ENCODE peak calls at places on chromosomes 7 and 10, in five cellular contexts. M is GM23338, H is HCT116, Y is breast epithelium, D is IMR-90. V is an unnamed sample.

GRCh38 chr10:46216836-46217748 is 69.7 kb upstream of the ANTXRL start:
- DNase-seq in M (no peak), H (no peak), Y (no peak), D (no peak), V (peak; percentile 8)

GRCh38 chr10:7481382-7481765 is 70.5 kb upstream of the SFMBT2 start:
- DNase-seq in M (no peak), H (no peak), Y (no peak), D (no peak), V (no peak)

GRCh38 chr7:142806021-142806353 is 35.2 kb downstream of the PRSS2 start:
- DNase-seq in M (no peak), H (no peak), Y (no peak), D (no peak), V (no peak)

GRCh38 chr7:120944826-120945562 is 5.6 kb upstream of the ING3 start:
- DNase-seq in M (no peak), H (no peak), Y (no peak), D (no peak), V (no peak)

GRCh38 chr7:11831727-11832495 is at the start of gene THSD7A:
- DNase-seq in M (peak; percentile 71), H (no peak), Y (no peak), D (peak; percentile 13), V (no peak)

GRCh38 chr10:69242037-69242843 is 22.1 kb downstream of the HKDC1 start:
- DNase-seq in M (no peak), H (no peak), Y (no peak), D (no peak), V (no peak)

GRCh38 chr10:34522542-34522941 is 292.6 kb downstream of the PARD3 start:
- DNase-seq in M (peak; percentile 55), H (no peak), Y (no peak), D (peak; percentile 35), V (no peak)

GRCh38 chr7:155739538-155740140 is 72.6 kb downstream of the SHH start:
- DNase-seq in M (no peak), H (no peak), Y (no peak), D (no peak), V (no peak)

GRCh38 chr7:139023076-139023475 is 12.8 kb downstream of the ZC3HAV1L start:
- DNase-seq in M (no peak), H (no peak), Y (no peak), D (no peak), V (no peak)

GRCh38 chr10:32057041-32057372 is 782 bp upstream of the KIF5B start:
- DNase-seq in M (peak; percentile 27), H (no peak), Y (no peak), D (no peak), V (no peak)

GRCh38 chr7:233456-234035 is 41.2 kb downstream of the FAM20C start:
- DNase-seq in M (no peak), H (no peak), Y (no peak), D (peak; percentile 56), V (no peak)

GRCh38 chr10:109892885-109893284 is 30.4 kb downstream of the XPNPEP1 start:
- DNase-seq in M (peak; percentile 20), H (no peak), Y (peak; percentile 50), D (no peak), V (no peak)

GRCh38 chr7:40655426-40655825 is 520.6 kb downstream of the SUGCT start:
- DNase-seq in M (no peak), H (no peak), Y (no peak), D (no peak), V (no peak)

GRCh38 chr10:43905502-43906236 is 257.0 kb upstream of the ZNF32 start:
- DNase-seq in M (no peak), H (no peak), Y (no peak), D (peak; percentile 68), V (no peak)

GRCh38 chr10:133279266-133279960 is 2.7 kb upstream of the ADAM8 start:
- DNase-seq in M (no peak), H (no peak), Y (no peak), D (no peak), V (no peak)

GRCh38 chr7:139595806-139596205 is 72.3 kb downstream of the CLEC2L start:
- DNase-seq in M (no peak), H (no peak), Y (no peak), D (no peak), V (no peak)

GRCh38 chr7:73338321-73338720 is 10.4 kb downstream of the FKBP6 start:
- DNase-seq in M (no peak), H (no peak), Y (no peak), D (peak; percentile 74), V (no peak)

GRCh38 chr7:107592361-107593024 is 12.4 kb downstream of the BCAP29 start:
- DNase-seq in M (no peak), H (no peak), Y (no peak), D (peak; percentile 86), V (no peak)

GRCh38 chr10:60353519-60354258 is 36.0 kb downstream of the ANK3 start:
- DNase-seq in M (no peak), H (no peak), Y (no peak), D (peak; percentile 29), V (no peak)

GRCh38 chr10:98411166-98411565 is 3.8 kb downstream of the PYROXD2 start:
- DNase-seq in M (no peak), H (no peak), Y (no peak), D (no peak), V (no peak)

GRCh38 chr10:24900888-24901685 is 51.3 kb downstream of the PRTFDC1 start:
- DNase-seq in M (no peak), H (no peak), Y (no peak), D (no peak), V (no peak)

GRCh38 chr10:14560274-14560673 is 214.4 kb downstream of the FAM107B start:
- DNase-seq in M (peak; percentile 59), H (peak; percentile 28), Y (no peak), D (peak; percentile 85), V (peak; percentile 80)

GRCh38 chr10:7526017-7526400 is 115.2 kb upstream of the SFMBT2 start:
- DNase-seq in M (peak; percentile 30), H (no peak), Y (no peak), D (no peak), V (no peak)

GRCh38 chr10:493391-494148 is 195.9 kb downstream of the DIP2C start:
- DNase-seq in M (no peak), H (no peak), Y (no peak), D (no peak), V (no peak)

GRCh38 chr7:112143151-112143550 is 63.0 kb downstream of the DOCK4 start:
- DNase-seq in M (no peak), H (no peak), Y (no peak), D (peak; percentile 69), V (no peak)

GRCh38 chr10:15209827-15210509 is 41.5 kb upstream of the NMT2 start:
- DNase-seq in M (peak; percentile 95), H (peak; percentile 64), Y (peak; percentile 56), D (peak; percentile 74), V (peak; percentile 88)

GRCh38 chr10:90592903-90593302 is 264.9 kb downstream of the HTR7 start:
- DNase-seq in M (peak; percentile 87), H (peak; percentile 68), Y (peak; percentile 19), D (peak; percentile 51), V (no peak)

GRCh38 chr7:51455948-51456347 is 139.3 kb upstream of the COBL start:
- DNase-seq in M (peak; percentile 30), H (no peak), Y (no peak), D (no peak), V (no peak)

GRCh38 chr10:92432596-92432995 is 141.3 kb downstream of the IDE start:
- DNase-seq in M (peak; percentile 21), H (no peak), Y (no peak), D (no peak), V (no peak)

GRCh38 chr10:101968286-101968685 is 87.7 kb downstream of the ARMH3 start:
- DNase-seq in M (no peak), H (no peak), Y (no peak), D (no peak), V (no peak)
- H3K27ac ChIP-seq in M (no peak overlapping the region), H (no peak overlapping the region), Y (no peak overlapping the region), D (no peak overlapping the region), V (no peak overlapping the region)

GRCh38 chr10:71757450-71757918 is 15.8 kb downstream of the VSIR start:
- DNase-seq in M (no peak), H (no peak), Y (peak; percentile 83), D (no peak), V (no peak)

GRCh38 chr10:71761541-71762113 is 11.7 kb downstream of the VSIR start:
- DNase-seq in M (peak; percentile 54), H (no peak), Y (no peak), D (no peak), V (no peak)

GRCh38 chr10:71762324-71762723 is 11.0 kb downstream of the VSIR start:
- DNase-seq in M (no peak), H (no peak), Y (no peak), D (no peak), V (no peak)

GRCh38 chr10:71763352-71764127 is 9.8 kb downstream of the VSIR start:
- DNase-seq in M (no peak), H (no peak), Y (no peak), D (peak; percentile 52), V (peak; percentile 4)

GRCh38 chr10:71761105-71761511 is 12.2 kb downstream of the VSIR start:
- DNase-seq in M (no peak), H (no peak), Y (no peak), D (no peak), V (no peak)
- H3K4me1 ChIP-seq in M (peaks cover 5% of the 10 kb centered on the region), H (peaks cover 71% of the 10 kb centered on the region), Y (peaks cover 6% of the 10 kb centered on the region), D (peaks cover 33% of the 10 kb centered on the region), V (peaks cover 93% of the 10 kb centered on the region)

GRCh38 chr10:73814276-73814895 is 3.0 kb upstream of the NDST2 start:
- DNase-seq in M (no peak), H (no peak), Y (no peak), D (no peak), V (no peak)

GRCh38 chr10:73813333-73813732 is 1.9 kb upstream of the NDST2 start:
- DNase-seq in M (no peak), H (no peak), Y (no peak), D (no peak), V (no peak)

GRCh38 chr10:73815719-73816030 is 4.3 kb upstream of the NDST2 start:
- DNase-seq in M (no peak), H (no peak), Y (no peak), D (no peak), V (no peak)

GRCh38 chr10:73816917-73817729 is 5.7 kb upstream of the NDST2 start:
- DNase-seq in M (no peak), H (no peak), Y (no peak), D (no peak), V (no peak)

DNA sequence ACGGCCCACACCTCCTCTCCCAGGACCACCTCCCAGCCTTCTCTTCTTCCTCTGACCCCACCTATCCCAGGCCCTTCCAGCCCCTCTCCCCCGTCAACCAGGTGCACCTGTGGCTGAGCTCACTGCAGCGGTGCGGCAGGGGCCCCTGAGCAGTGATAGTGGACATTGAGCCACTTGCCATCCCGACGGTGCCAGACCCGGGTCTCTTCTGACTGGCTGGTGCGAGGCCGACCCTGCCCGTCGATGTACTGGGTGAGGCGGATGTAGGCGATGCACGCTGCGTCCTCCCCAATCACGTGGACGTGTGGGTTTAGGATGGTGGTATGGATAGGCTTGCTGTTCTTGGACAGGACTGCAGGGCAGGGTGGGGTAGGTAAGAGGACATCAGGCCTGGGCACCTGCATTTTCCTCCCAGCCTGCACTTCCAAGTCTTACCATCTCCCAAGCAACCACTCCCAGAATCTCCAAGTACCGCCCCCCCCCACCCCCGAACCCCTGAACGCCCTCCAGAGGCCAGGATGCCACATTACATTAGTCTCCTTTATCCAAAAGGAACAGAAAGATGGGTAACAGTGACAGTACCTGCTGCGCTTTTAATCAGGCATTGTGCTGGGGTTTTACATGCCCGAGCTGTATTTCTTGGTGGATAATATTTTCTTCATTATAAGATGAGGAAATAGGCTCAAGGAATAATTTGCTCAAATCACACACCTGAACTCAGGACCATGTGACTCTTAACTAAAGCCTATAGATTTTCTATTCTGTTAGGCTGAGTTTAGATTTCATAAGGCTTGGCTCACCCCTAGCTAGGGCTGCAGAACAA is 3.7 kb upstream of the NDST2 start:
- DNase-seq in M (peak; percentile 82), H (peak; percentile 48), Y (no peak), D (no peak), V (no peak)
- TF ChIP-seq CTCF in M (peak; percentile 60), H (peak; percentile 25), Y (no peak), D (peak; percentile 11), V (no peak)

GRCh38 chr7:127666602-127667001 is 14.6 kb downstream of the SND1 start:
- DNase-seq in M (no peak), H (no peak), Y (no peak), D (no peak), V (no peak)
- H3K27ac ChIP-seq in M (no peak overlapping the region), H (no peak overlapping the region), Y (no peak overlapping the region), D (peak overlapping the region; percentile 97), V (no peak overlapping the region)

V was measured in CD8-positive, alpha-beta T cell.